ENCODE peak calls at places on chromosomes 3 and 15, in six cellular contexts. P is left ventricle myocardium inferior, J is hepatic stellate cell, I is AG09319, Y is activated gamma-delta T cell treated with Interleukin-2 at 50 U/mL for 16 hours, Q is HFFc6. E is an unnamed sample.

GRCh38 chr15:99385865-99386264 is 134.6 kb downstream of the LRRC28 start:
- DNase-seq in Q (no peak), Y (no peak), P (peak; percentile 76), J (peak; percentile 23), I (no peak), E (peak; percentile 84)

GRCh38 chr3:36397856-36398255 is 17.6 kb downstream of the STAC start:
- DNase-seq in J (no peak), Q (no peak), Y (no peak), I (no peak), P (no peak), E (no peak)

GRCh38 chr3:13896473-13897154 is 16.7 kb upstream of the WNT7A start:
- DNase-seq in Y (peak; percentile 56), J (no peak), P (no peak), Q (peak; percentile 42), I (peak; percentile 27), E (no peak)

GRCh38 chr3:148998297-148998696 is 7.0 kb downstream of the GYG1 start:
- DNase-seq in J (no peak), Q (no peak), Y (no peak), I (no peak), P (no peak), E (no peak)

GRCh38 chr3:109033000-109033660 is 79.5 kb upstream of the GUCA1C start:
- DNase-seq in I (no peak), P (no peak), J (no peak), Q (no peak), Y (no peak), E (no peak)

GRCh38 chr15:40925495-40925862 is 3.7 kb upstream of the DLL4 start:
- DNase-seq in Q (no peak), J (no peak), Y (no peak), P (no peak), I (no peak), E (no peak)

GRCh38 chr3:25576836-25577454 is 87.8 kb downstream of the TOP2B start:
- DNase-seq in P (no peak), I (no peak), Y (no peak), J (no peak), Q (no peak), E (no peak)

GRCh38 chr15:75542386-75542797 is 36.7 kb downstream of the PTPN9 start:
- DNase-seq in Q (no peak), P (no peak), J (no peak), Y (no peak), I (no peak), E (no peak)

GRCh38 chr15:42385206-42385979 is 26.1 kb downstream of the CAPN3 start:
- DNase-seq in I (no peak), Q (peak; percentile 49), J (no peak), P (no peak), Y (no peak), E (peak; percentile 5)